ENCODE peak calls at places on chromosomes 6 and 20, in seven cellular contexts. One of them, this sample, is unnamed. For H3K27me3, the result is how much of the 10 kb centered on the place peaks cover.

GRCh38 chr6:139135578-139136545 is 982 bp downstream of the HECA start:
- DNase-seq in GM12878: no peak
- DNase-seq in Panc1: no peak
- DNase-seq in pancreas: peak
- DNase-seq in neural progenitor cell: peak
- DNase-seq in heart left ventricle: peak
- DNase-seq in transverse colon: peak
- DNase-seq in this sample: peak

GRCh38 chr6:13303668-13304017 is 24.7 kb downstream of the TBC1D7 start:
- DNase-seq in GM12878: peak
- DNase-seq in transverse colon: peak
- DNase-seq in heart left ventricle: peak
- DNase-seq in pancreas: no peak
- DNase-seq in Panc1: no peak
- DNase-seq in neural progenitor cell: no peak
- DNase-seq in this sample: no peak

GRCh38 chr6:44779130-44779826 is 391.8 kb downstream of the CDC5L start:
- DNase-seq in pancreas: no peak
- DNase-seq in Panc1: no peak
- DNase-seq in heart left ventricle: no peak
- DNase-seq in neural progenitor cell: no peak
- DNase-seq in GM12878: peak
- DNase-seq in transverse colon: no peak
- DNase-seq in this sample: no peak

GRCh38 chr6:19380287-19380686 is 456.9 kb upstream of the ID4 start:
- DNase-seq in Panc1: no peak
- DNase-seq in GM12878: no peak
- DNase-seq in pancreas: no peak
- DNase-seq in neural progenitor cell: no peak
- DNase-seq in heart left ventricle: no peak
- DNase-seq in transverse colon: no peak
- DNase-seq in this sample: no peak

GRCh38 chr6:17042422-17043147 is 59.3 kb upstream of the STMND1 start:
- DNase-seq in pancreas: no peak
- DNase-seq in transverse colon: peak
- DNase-seq in neural progenitor cell: peak
- DNase-seq in Panc1: no peak
- DNase-seq in GM12878: no peak
- DNase-seq in heart left ventricle: no peak
- DNase-seq in this sample: no peak

GRCh38 chr6:31966997-31967925 is 4.7 kb downstream of the DXO start:
- DNase-seq in transverse colon: no peak
- DNase-seq in GM12878: no peak
- DNase-seq in pancreas: no peak
- DNase-seq in Panc1: no peak
- DNase-seq in heart left ventricle: no peak
- DNase-seq in neural progenitor cell: no peak
- DNase-seq in this sample: no peak

GRCh38 chr6:111950661-111951426 is 77.6 kb upstream of the FYN start:
- DNase-seq in heart left ventricle: peak
- DNase-seq in neural progenitor cell: no peak
- DNase-seq in pancreas: peak
- DNase-seq in GM12878: no peak
- DNase-seq in Panc1: no peak
- DNase-seq in transverse colon: no peak
- DNase-seq in this sample: no peak

GRCh38 chr6:10976571-10976970 is 67.5 kb downstream of the ELOVL2 start:
- DNase-seq in GM12878: no peak
- DNase-seq in neural progenitor cell: no peak
- DNase-seq in heart left ventricle: no peak
- DNase-seq in transverse colon: no peak
- DNase-seq in pancreas: no peak
- DNase-seq in Panc1: no peak
- DNase-seq in this sample: no peak

GRCh38 chr6:4781967-4782537 is 5.8 kb downstream of the CDYL start:
- DNase-seq in Panc1: no peak
- DNase-seq in neural progenitor cell: no peak
- DNase-seq in transverse colon: no peak
- DNase-seq in GM12878: no peak
- DNase-seq in pancreas: no peak
- DNase-seq in heart left ventricle: no peak
- DNase-seq in this sample: no peak

GRCh38 chr20:56995157-56995556 is 271.3 kb downstream of the BMP7 start:
- DNase-seq in GM12878: no peak
- DNase-seq in pancreas: no peak
- DNase-seq in neural progenitor cell: no peak
- DNase-seq in heart left ventricle: no peak
- DNase-seq in transverse colon: no peak
- DNase-seq in Panc1: no peak
- DNase-seq in this sample: peak

GRCh38 chr6:28940859-28941680 is 17.3 kb upstream of the TRIM27 start:
- DNase-seq in pancreas: no peak
- DNase-seq in neural progenitor cell: peak
- DNase-seq in GM12878: peak
- DNase-seq in heart left ventricle: no peak
- DNase-seq in Panc1: peak
- DNase-seq in transverse colon: peak
- DNase-seq in this sample: peak

GRCh38 chr6:53651764-53652401 is 13.7 kb downstream of the KLHL31 start:
- DNase-seq in neural progenitor cell: peak
- DNase-seq in transverse colon: peak
- DNase-seq in pancreas: peak
- DNase-seq in Panc1: peak
- DNase-seq in heart left ventricle: peak
- DNase-seq in GM12878: no peak
- DNase-seq in this sample: peak

GRCh38 chr6:74222768-74223321 is 526.8 kb downstream of the CD109 start:
- DNase-seq in GM12878: no peak
- DNase-seq in transverse colon: no peak
- DNase-seq in neural progenitor cell: peak
- DNase-seq in pancreas: no peak
- DNase-seq in Panc1: no peak
- DNase-seq in heart left ventricle: no peak
- DNase-seq in this sample: peak

GRCh38 chr6:108944707-108945685 is 96.8 kb downstream of the ARMC2 start:
- DNase-seq in transverse colon: no peak
- DNase-seq in neural progenitor cell: no peak
- DNase-seq in heart left ventricle: peak
- DNase-seq in GM12878: no peak
- DNase-seq in pancreas: no peak
- DNase-seq in Panc1: no peak
- DNase-seq in this sample: peak

GRCh38 chr6:149049230-149049629 is 268.3 kb upstream of the TAB2 start:
- DNase-seq in GM12878: no peak
- DNase-seq in Panc1: no peak
- DNase-seq in transverse colon: no peak
- DNase-seq in heart left ventricle: no peak
- DNase-seq in pancreas: no peak
- DNase-seq in neural progenitor cell: no peak
- DNase-seq in this sample: no peak

GRCh38 chr6:16148498-16148897 is 19.6 kb downstream of the MYLIP start:
- DNase-seq in pancreas: peak
- DNase-seq in transverse colon: peak
- DNase-seq in heart left ventricle: no peak
- DNase-seq in Panc1: no peak
- DNase-seq in neural progenitor cell: no peak
- DNase-seq in GM12878: no peak
- DNase-seq in this sample: peak

GRCh38 chr6:81614292-81614691 is 138.2 kb downstream of the TENT5A start:
- DNase-seq in heart left ventricle: no peak
- DNase-seq in transverse colon: peak
- DNase-seq in GM12878: no peak
- DNase-seq in neural progenitor cell: peak
- DNase-seq in pancreas: no peak
- DNase-seq in Panc1: no peak
- DNase-seq in this sample: no peak

GRCh38 chr6:89385156-89385667 is 26.9 kb downstream of the RRAGD start:
- DNase-seq in transverse colon: no peak
- DNase-seq in Panc1: no peak
- DNase-seq in heart left ventricle: no peak
- DNase-seq in neural progenitor cell: no peak
- DNase-seq in GM12878: peak
- DNase-seq in pancreas: no peak
- DNase-seq in this sample: no peak

GRCh38 chr6:3022765-3023662 is 23.3 kb downstream of the NQO2 start:
- DNase-seq in neural progenitor cell: no peak
- DNase-seq in Panc1: no peak
- DNase-seq in transverse colon: no peak
- DNase-seq in GM12878: no peak
- DNase-seq in heart left ventricle: no peak
- DNase-seq in pancreas: no peak
- DNase-seq in this sample: peak

GRCh38 chr6:3489032-3489757 is 32.3 kb upstream of the SLC22A23 start:
- DNase-seq in Panc1: no peak
- DNase-seq in heart left ventricle: no peak
- DNase-seq in GM12878: no peak
- DNase-seq in neural progenitor cell: no peak
- DNase-seq in pancreas: no peak
- DNase-seq in transverse colon: no peak
- DNase-seq in this sample: no peak

GRCh38 chr6:74964871-74965441 is 240.9 kb downstream of the COL12A1 start:
- DNase-seq in GM12878: no peak
- DNase-seq in Panc1: no peak
- DNase-seq in neural progenitor cell: no peak
- DNase-seq in pancreas: no peak
- DNase-seq in heart left ventricle: no peak
- DNase-seq in transverse colon: no peak
- DNase-seq in this sample: no peak

DNA sequence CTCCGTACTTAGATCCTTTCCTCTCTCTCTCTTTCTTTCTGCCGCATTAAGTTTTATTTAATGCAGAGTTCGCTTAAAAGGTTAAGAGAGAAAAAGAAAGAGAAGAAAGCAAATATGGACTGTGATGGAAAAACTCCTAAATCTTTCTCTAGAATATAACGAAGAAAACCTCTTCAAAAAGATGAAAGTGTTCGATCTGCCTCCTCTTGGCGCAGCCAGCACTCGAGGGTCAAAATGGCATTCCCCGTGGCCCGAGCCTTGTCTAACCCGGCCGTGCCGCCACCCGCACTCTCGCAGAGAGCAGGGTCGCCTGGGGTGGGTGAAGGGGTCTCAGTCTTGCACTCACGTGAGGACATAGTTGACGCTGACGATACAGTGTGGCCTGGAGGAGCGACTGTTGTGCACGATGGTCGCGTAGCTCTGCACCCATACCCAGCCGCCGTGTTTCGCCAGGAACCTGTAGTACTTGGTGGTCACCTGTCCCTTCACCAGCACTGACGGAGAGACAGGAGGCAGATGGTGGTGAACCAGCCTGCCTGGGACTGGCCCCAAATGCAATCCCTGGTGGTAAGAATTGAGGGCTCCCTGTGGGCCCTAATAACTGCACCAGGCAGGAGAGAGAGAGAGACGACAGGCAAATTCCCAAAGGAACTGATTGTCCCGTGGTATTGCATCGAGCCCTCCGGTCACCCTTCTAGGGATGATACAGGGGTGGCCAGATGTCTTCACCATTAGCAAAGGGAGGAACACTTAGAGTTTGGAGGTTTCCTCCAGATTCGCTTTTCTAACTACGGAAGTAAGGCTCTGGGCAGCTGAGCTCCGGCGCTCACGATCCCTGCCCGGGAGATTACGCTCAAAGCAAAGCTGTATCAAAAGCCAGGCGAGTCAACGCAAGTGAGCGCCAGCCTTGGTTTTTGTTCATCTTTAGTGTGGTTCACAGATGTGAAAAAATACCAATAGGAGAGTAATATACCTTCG is 17.5 kb downstream of the SIM1 start:
- DNase-seq in heart left ventricle: no peak
- DNase-seq in neural progenitor cell: peak
- DNase-seq in transverse colon: no peak
- DNase-seq in Panc1: no peak
- DNase-seq in pancreas: no peak
- DNase-seq in GM12878: no peak
- DNase-seq in this sample: no peak
- H3K4me3 ChIP-seq in heart left ventricle: peak
- H3K4me3 ChIP-seq in neural progenitor cell: peak
- H3K4me3 ChIP-seq in transverse colon: no peak
- H3K4me3 ChIP-seq in Panc1: no peak
- H3K4me3 ChIP-seq in pancreas: no peak
- H3K4me3 ChIP-seq in GM12878: no peak
- H3K4me3 ChIP-seq in this sample: no peak

GRCh38 chr6:129429953-129430352 is 280.0 kb downstream of the ARHGAP18 start:
- DNase-seq in Panc1: no peak
- DNase-seq in GM12878: no peak
- DNase-seq in heart left ventricle: no peak
- DNase-seq in pancreas: no peak
- DNase-seq in transverse colon: no peak
- DNase-seq in neural progenitor cell: no peak
- DNase-seq in this sample: no peak

DNA sequence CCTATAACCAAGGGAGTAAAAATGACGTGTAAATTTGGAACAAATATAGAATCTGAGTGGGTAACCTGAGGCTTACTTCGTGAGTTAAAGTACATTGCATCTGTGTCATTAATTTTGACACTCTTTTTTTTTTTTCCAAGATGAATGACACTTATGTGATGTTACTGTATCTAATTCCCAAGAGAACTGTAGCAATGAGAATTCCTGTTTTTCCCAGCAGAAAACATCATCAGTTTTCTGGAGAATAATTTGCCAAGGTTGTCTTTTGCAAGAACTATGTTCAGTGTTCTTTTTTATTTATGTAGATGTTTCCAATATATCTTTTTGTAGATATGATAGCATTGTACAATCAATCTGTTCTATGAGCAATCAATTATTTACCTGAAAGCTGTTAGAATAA is 283.6 kb downstream of the ARHGAP18 start:
- DNase-seq in GM12878: no peak
- DNase-seq in pancreas: no peak
- DNase-seq in neural progenitor cell: no peak
- DNase-seq in Panc1: no peak
- DNase-seq in heart left ventricle: no peak
- DNase-seq in transverse colon: no peak
- DNase-seq in this sample: no peak
- H3K27me3 ChIP-seq in GM12878: under half
- H3K27me3 ChIP-seq in pancreas: under half
- H3K27me3 ChIP-seq in neural progenitor cell: under half
- H3K27me3 ChIP-seq in Panc1: under half
- H3K27me3 ChIP-seq in heart left ventricle: under half
- H3K27me3 ChIP-seq in transverse colon: under half
- H3K27me3 ChIP-seq in this sample: under half

DNA sequence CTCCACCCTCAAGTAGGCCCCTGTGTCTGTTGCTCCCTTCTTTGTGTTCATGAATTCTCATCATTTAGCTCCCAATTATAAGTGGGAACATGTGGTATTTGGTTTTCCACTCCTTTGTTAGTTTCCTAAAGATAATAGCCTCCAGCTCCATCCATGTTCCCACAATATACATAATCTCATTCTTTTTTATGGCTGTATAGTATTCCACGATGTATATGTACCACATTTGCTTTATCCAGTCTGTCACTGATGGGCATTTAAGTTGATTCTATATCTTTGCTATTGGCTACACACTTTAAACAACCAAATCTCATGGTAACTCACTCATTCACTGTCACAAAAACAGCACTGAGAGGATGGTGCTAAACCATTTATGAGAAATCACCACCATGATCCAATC is 35.5 kb upstream of the VGLL2 start:
- DNase-seq in heart left ventricle: no peak
- DNase-seq in Panc1: no peak
- DNase-seq in pancreas: no peak
- DNase-seq in GM12878: no peak
- DNase-seq in transverse colon: no peak
- DNase-seq in neural progenitor cell: no peak
- DNase-seq in this sample: no peak
- H3K4me3 ChIP-seq in heart left ventricle: no peak
- H3K4me3 ChIP-seq in Panc1: no peak
- H3K4me3 ChIP-seq in pancreas: no peak
- H3K4me3 ChIP-seq in GM12878: no peak
- H3K4me3 ChIP-seq in transverse colon: no peak
- H3K4me3 ChIP-seq in neural progenitor cell: no peak
- H3K4me3 ChIP-seq in this sample: no peak

GRCh38 chr6:41405941-41406340 is 70.5 kb downstream of the NCR2 start:
- DNase-seq in transverse colon: no peak
- DNase-seq in GM12878: no peak
- DNase-seq in heart left ventricle: no peak
- DNase-seq in neural progenitor cell: no peak
- DNase-seq in pancreas: no peak
- DNase-seq in Panc1: no peak
- DNase-seq in this sample: no peak
- H3K27me3 ChIP-seq in transverse colon: under half
- H3K27me3 ChIP-seq in GM12878: under half
- H3K27me3 ChIP-seq in heart left ventricle: under half
- H3K27me3 ChIP-seq in neural progenitor cell: half or more
- H3K27me3 ChIP-seq in pancreas: under half
- H3K27me3 ChIP-seq in Panc1: under half
- H3K27me3 ChIP-seq in this sample: under half

This sample was measured in left lung.